ENCODE peak calls at places on chromosome X, in nine cellular contexts. S, H, J, I, X, T, B, P and A are unnamed samples.
A peak's percentile ranks its signal among the peaks of the same experiment; 100 is the strongest.

GRCh38 chrX:46627700-46628405 is 54.3 kb downstream of the CHST7 start:
- DNase-seq in T (no peak), J (no peak), I (no peak), P (no peak), H (no peak), X (no peak), S (no peak), B (no peak), A (no peak)

GRCh38 chrX:132592880-132593279 is 104.0 kb upstream of the MBNL3 start:
- DNase-seq in T (peak; percentile 12), X (no peak), P (no peak), J (no peak), H (no peak), I (no peak), S (no peak), B (peak; percentile 13), A (no peak)

GRCh38 chrX:2370436-2370835 is 130.3 kb downstream of the DHRSX start:
- DNase-seq in I (no peak), H (no peak), T (no peak), P (no peak), X (no peak), B (no peak), J (no peak), S (no peak), A (no peak)

GRCh38 chrX:148670277-148670676 is 169.9 kb downstream of the AFF2 start:
- DNase-seq in B (no peak), S (no peak), P (no peak), X (no peak), I (no peak), T (no peak), H (no peak), J (no peak), A (no peak)

GRCh38 chrX:23223169-23223568 is 111.5 kb upstream of the PTCHD1 start:
- DNase-seq in P (no peak), H (no peak), X (no peak), I (no peak), T (no peak), S (no peak), B (no peak), J (no peak), A (no peak)

GRCh38 chrX:7264399-7264798 is 116.4 kb upstream of the PUDP start:
- DNase-seq in T (no peak), I (no peak), H (no peak), S (no peak), X (no peak), P (no peak), B (no peak), J (no peak), A (no peak)

GRCh38 chrX:74063426-74064155 is 240.4 kb upstream of the ZCCHC13 start:
- DNase-seq in B (no peak), S (no peak), H (no peak), J (no peak), P (no peak), X (no peak), T (no peak), I (no peak), A (no peak)

GRCh38 chrX:147699061-147699460 is 212.7 kb upstream of the FMR1 start:
- DNase-seq in P (no peak), S (no peak), I (no peak), B (no peak), T (no peak), J (no peak), X (no peak), H (no peak), A (no peak)

GRCh38 chrX:12770440-12770839 is 20.8 kb upstream of the PRPS2 start:
- DNase-seq in J (no peak), B (no peak), H (no peak), T (peak; percentile 11), I (no peak), S (no peak), X (no peak), P (no peak), A (no peak)

GRCh38 chrX:85836868-85837267 is 210.5 kb downstream of the CHM start:
- DNase-seq in S (no peak), X (no peak), T (no peak), H (no peak), J (no peak), B (no peak), P (no peak), I (no peak), A (peak; percentile 4)

GRCh38 chrX:47358387-47359065 is 11.9 kb upstream of the ZNF157 start:
- DNase-seq in S (no peak), B (no peak), X (no peak), P (no peak), H (no peak), T (no peak), J (no peak), I (no peak), A (no peak)

GRCh38 chrX:9885150-9885549 is 82.0 kb upstream of the CLDN34 start:
- DNase-seq in H (no peak), P (peak; percentile 9), S (peak; percentile 70), X (peak; percentile 56), T (peak; percentile 46), I (peak; percentile 59), B (peak; percentile 31), J (peak; percentile 59), A (no peak)

GRCh38 chrX:4277122-4277521 is 563.7 kb upstream of the PRKX start:
- DNase-seq in I (no peak), P (no peak), S (no peak), X (no peak), B (no peak), J (no peak), H (no peak), T (peak; percentile 2), A (peak; percentile 2)

GRCh38 chrX:151880895-151881294 is 31.8 kb upstream of the MAGEA4 start:
- DNase-seq in H (no peak), J (no peak), P (no peak), S (no peak), X (no peak), I (no peak), T (no peak), B (no peak), A (no peak)

GRCh38 chrX:82134378-82134777 is 932.5 kb downstream of the SH3BGRL start:
- DNase-seq in X (no peak), B (no peak), J (no peak), P (no peak), I (no peak), S (no peak), T (no peak), H (no peak), A (no peak)